ENCODE peak calls at places on chromosomes 12 and 14, in eight cellular contexts. C is uterus, X is body of pancreas, J is breast epithelium, F is tibial nerve, D is heart left ventricle, O is IMR-90, I is ovary. U is an unnamed sample. For H3K9me3, the result is how much of the 10 kb centered on the place peaks cover.

GRCh38 chr12:7460375-7461259 is 16.7 kb upstream of the CD163L1 start:
- DNase-seq in C (no peak), X (peak), J (no peak), F (peak), D (no peak), O (peak), I (no peak), U (peak)

GRCh38 chr12:57730336-57731067 is 8.0 kb downstream of the AGAP2 start:
- DNase-seq in C (no peak), X (no peak), J (no peak), F (no peak), D (no peak), O (no peak), I (no peak), U (no peak)

GRCh38 chr12:77723308-77723707 is 107.4 kb upstream of the NAV3 start:
- DNase-seq in C (no peak), X (no peak), J (no peak), F (no peak), D (no peak), O (no peak), I (no peak), U (no peak)

GRCh38 chr14:67411820-67412421 is at the start of gene PLEK2:
- DNase-seq in C (no peak), X (peak), J (peak), F (no peak), D (peak), O (no peak), I (no peak), U (peak)

GRCh38 chr12:120439646-120440247 is 1.8 kb downstream of the COX6A1 start:
- DNase-seq in C (no peak), X (peak), J (peak), F (peak), D (no peak), O (peak), I (peak), U (peak)

GRCh38 chr12:40152783-40153383 is 47.0 kb upstream of the SLC2A13 start:
- DNase-seq in C (peak), X (peak), J (no peak), F (peak), D (no peak), O (peak), I (peak), U (peak)

GRCh38 chr12:69905801-69906200 is 80.8 kb downstream of the MYRFL start:
- DNase-seq in C (no peak), X (no peak), J (no peak), F (no peak), D (no peak), O (no peak), I (no peak), U (no peak)

GRCh38 chr14:36655963-36656768 is 5.5 kb upstream of the PAX9 start:
- DNase-seq in C (no peak), X (no peak), J (no peak), F (no peak), D (no peak), O (no peak), I (no peak), U (no peak)

GRCh38 chr14:34350903-34351302 is 111.1 kb downstream of the SPTSSA start:
- DNase-seq in C (no peak), X (no peak), J (no peak), F (no peak), D (no peak), O (no peak), I (no peak), U (no peak)

GRCh38 chr12:38025916-38026315 is 290.7 kb upstream of the ALG10B start:
- DNase-seq in C (no peak), X (no peak), J (no peak), F (no peak), D (no peak), O (no peak), I (no peak), U (no peak)
- H3K9me3 ChIP-seq in C (under half), X (under half), J (half or more), F (half or more), D (under half), O (under half), I (under half), U (under half)

DNA sequence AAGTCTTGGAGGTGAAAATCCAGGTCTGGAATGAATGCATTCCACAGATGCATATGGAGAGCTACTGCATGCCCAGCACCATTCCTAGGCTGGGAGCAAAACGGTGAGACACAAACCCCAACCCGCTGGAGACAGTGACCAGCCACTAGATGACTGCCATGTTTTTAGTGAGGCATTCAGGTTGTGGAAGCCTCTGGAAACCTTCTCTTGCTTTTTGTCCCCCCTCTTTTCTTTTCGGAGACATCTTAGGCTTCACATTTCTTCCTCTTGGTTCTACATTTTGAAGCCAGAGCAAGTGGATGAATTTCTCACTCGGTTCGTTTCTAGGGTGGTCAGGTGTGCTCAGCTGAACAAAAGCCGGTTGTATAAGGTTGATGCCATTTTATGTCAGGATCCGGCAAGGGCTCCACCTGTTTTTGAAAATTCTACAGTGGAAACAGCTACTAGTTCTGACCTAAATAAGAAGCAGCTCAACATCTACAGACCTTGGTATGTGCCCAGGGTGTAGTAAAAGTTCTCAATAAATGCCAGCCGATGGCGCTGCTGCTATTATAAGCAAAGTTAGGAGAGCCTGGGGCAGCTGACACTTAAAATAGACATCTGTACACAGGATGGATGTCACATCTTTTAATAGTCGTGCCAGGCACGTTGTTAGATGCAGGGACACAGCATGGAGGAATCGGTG is 1.8 kb upstream of the ZNF839 start:
- DNase-seq in C (no peak), X (no peak), J (peak), F (no peak), D (peak), O (no peak), I (peak), U (peak)
- TF ChIP-seq POLR2A in C (no peak), X (no peak), J (no peak), F (no peak), D (no peak), O (no peak), I (no peak), U (no peak)

GRCh38 chr14:92514844-92515509 is 1.4 kb downstream of the RIN3 start:
- DNase-seq in C (no peak), X (no peak), J (no peak), F (no peak), D (no peak), O (no peak), I (no peak), U (peak)

GRCh38 chr14:92513204-92513965 is at the start of gene RIN3:
- DNase-seq in C (peak), X (peak), J (no peak), F (no peak), D (peak), O (peak), I (peak), U (peak)

GRCh38 chr14:92512807-92513203 is 776 bp upstream of the RIN3 start:
- DNase-seq in C (no peak), X (no peak), J (no peak), F (no peak), D (no peak), O (no peak), I (no peak), U (no peak)

GRCh38 chr14:92515510-92516343 is 2.1 kb downstream of the RIN3 start:
- DNase-seq in C (no peak), X (no peak), J (no peak), F (no peak), D (no peak), O (no peak), I (no peak), U (peak)

GRCh38 chr14:92513966-92514843 is 624 bp downstream of the RIN3 start:
- DNase-seq in C (peak), X (no peak), J (no peak), F (no peak), D (no peak), O (peak), I (peak), U (peak)
- H3K27ac ChIP-seq in C (peak), X (peak), J (peak), F (no peak), D (peak), O (peak), I (peak), U (peak)

GRCh38 chr12:126950266-126950665 is 1316.7 kb upstream of the TMEM132C start:
- DNase-seq in C (no peak), X (no peak), J (no peak), F (no peak), D (no peak), O (no peak), I (no peak), U (no peak)

GRCh38 chr12:126952106-126953007 is 1314.6 kb upstream of the TMEM132C start:
- DNase-seq in C (no peak), X (no peak), J (no peak), F (no peak), D (no peak), O (no peak), I (no peak), U (no peak)

GRCh38 chr12:126953365-126953889 is 1313.5 kb upstream of the TMEM132C start:
- DNase-seq in C (no peak), X (no peak), J (no peak), F (no peak), D (no peak), O (no peak), I (no peak), U (no peak)
- H3K9me3 ChIP-seq in C (under half), X (under half), J (under half), F (under half), D (under half), O (under half), I (under half), U (under half)